ENCODE peak calls at places on chromosomes 13 and 19, in four cellular contexts. Q is IMR-90, C is mammary epithelial cell, S is astrocyte. B is an unnamed sample.

GRCh38 chr19:49347835-49348234 is 12.6 kb downstream of the CD37 start:
- DNase-seq in Q (peak; percentile 82), C (peak; percentile 67), S (peak; percentile 57), B (peak; percentile 72)

GRCh38 chr19:17125052-17125727 is 49.6 kb downstream of the MYO9B start:
- DNase-seq in Q (peak; percentile 34), C (no peak), S (peak; percentile 37), B (no peak)

GRCh38 chr13:101529419-101529818 is 76.9 kb downstream of the ITGBL1 start:
- DNase-seq in Q (peak; percentile 90), C (peak; percentile 81), S (peak; percentile 91), B (no peak)

GRCh38 chr13:77511552-77511951 is 24.0 kb upstream of the SCEL start:
- DNase-seq in Q (no peak), C (no peak), S (peak; percentile 47), B (no peak)

GRCh38 chr13:36919833-36920611 is at the start of gene SMAD9:
- DNase-seq in Q (peak; percentile 67), C (peak; percentile 30), S (peak; percentile 41), B (peak; percentile 91)

GRCh38 chr19:46601318-46602224 is at the start of gene CALM3:
- DNase-seq in Q (no peak), C (no peak), S (no peak), B (peak; percentile 39)

GRCh38 chr13:104586010-104586746 is 1520.0 kb upstream of the SLC10A2 start:
- DNase-seq in Q (peak; percentile 87), C (no peak), S (peak; percentile 83), B (no peak)

GRCh38 chr19:28296506-28296905 is 916.4 kb downstream of the UQCRFS1 start:
- DNase-seq in Q (no peak), C (peak; percentile 33), S (peak; percentile 56), B (no peak)

GRCh38 chr19:43719918-43720317 is 4.0 kb downstream of the IRGC start:
- DNase-seq in Q (no peak), C (no peak), S (no peak), B (no peak)

GRCh38 chr13:89746554-89746953 is 1600.9 kb upstream of the MIR17HG start:
- DNase-seq in Q (no peak), C (no peak), S (no peak), B (peak; percentile 51)

GRCh38 chr19:15112385-15112784 is 5.2 kb downstream of the SYDE1 start:
- DNase-seq in Q (no peak), C (peak; percentile 47), S (no peak), B (no peak)

GRCh38 chr13:62697702-62698101 is 1282.1 kb upstream of the PCDH20 start:
- DNase-seq in Q (no peak), C (no peak), S (no peak), B (no peak)

GRCh38 chr19:17576758-17577532 is 21.5 kb downstream of the COLGALT1 start:
- DNase-seq in Q (no peak), C (peak; percentile 5), S (no peak), B (peak; percentile 98)

GRCh38 chr19:47256688-47257410 is 524 bp downstream of the CCDC9 start:
- DNase-seq in Q (peak; percentile 98), C (peak; percentile 97), S (peak; percentile 90), B (peak; percentile 100)

GRCh38 chr13:35817642-35818576 is 313.3 kb downstream of the DCLK1 start:
- DNase-seq in Q (no peak), C (no peak), S (no peak), B (no peak)

GRCh38 chr13:26500618-26501320 is 56.7 kb upstream of the WASF3 start:
- DNase-seq in Q (no peak), C (no peak), S (no peak), B (no peak)

GRCh38 chr13:25415196-25415595 is 43.4 kb downstream of the ATP8A2 start:
- DNase-seq in Q (no peak), C (no peak), S (no peak), B (no peak)
- H2AFZ ChIP-seq in Q (no peak overlapping the region), C (no peak overlapping the region), S (no peak overlapping the region), B (no peak overlapping the region)

GRCh38 chr13:79406597-79406908 is 498 bp upstream of the RBM26 start:
- DNase-seq in Q (no peak), C (no peak), S (no peak), B (no peak)

GRCh38 chr13:79405501-79405830 is 589 bp downstream of the RBM26 start:
- DNase-seq in Q (no peak), C (peak; percentile 33), S (no peak), B (no peak)

GRCh38 chr13:79405831-79406596 is at the start of gene RBM26:
- DNase-seq in Q (peak; percentile 94), C (peak; percentile 91), S (peak; percentile 82), B (peak; percentile 95)

GRCh38 chr13:79409828-79410227 is 3.8 kb upstream of the RBM26 start:
- DNase-seq in Q (no peak), C (no peak), S (no peak), B (no peak)

DNA sequence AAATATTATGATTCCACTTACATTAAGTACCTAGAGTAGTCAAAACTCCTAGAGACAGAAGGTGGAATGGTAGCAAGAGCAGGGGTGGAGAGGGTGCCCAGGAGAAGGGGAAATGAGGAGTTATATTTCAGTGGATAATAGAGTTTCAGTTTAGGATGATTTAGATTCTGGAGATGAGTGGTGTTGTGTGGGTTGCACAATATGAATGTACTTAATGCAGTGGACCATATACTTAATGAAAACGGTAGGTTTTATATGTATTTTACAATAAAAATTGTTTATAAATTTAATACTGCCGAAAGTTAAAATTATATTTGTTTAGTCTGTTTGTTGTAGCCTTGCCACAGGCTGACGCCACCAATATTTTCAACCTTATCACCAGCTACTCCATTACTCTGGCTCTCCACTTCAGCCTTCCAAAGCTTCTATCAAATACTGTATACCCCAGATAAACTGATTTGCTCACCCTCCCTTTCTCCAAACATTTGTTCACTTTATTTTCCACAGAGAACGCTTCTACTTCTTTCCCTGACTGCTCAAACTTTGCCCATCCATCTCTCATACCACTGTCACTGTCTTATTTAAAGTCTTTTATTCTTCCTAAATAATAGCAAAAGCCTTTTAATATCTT is 1.4 kb upstream of the RBM26 start:
- DNase-seq in Q (no peak), C (no peak), S (no peak), B (no peak)
- H2AFZ ChIP-seq in Q (no peak overlapping the region), C (no peak overlapping the region), S (no peak overlapping the region), B (no peak overlapping the region)

DNA sequence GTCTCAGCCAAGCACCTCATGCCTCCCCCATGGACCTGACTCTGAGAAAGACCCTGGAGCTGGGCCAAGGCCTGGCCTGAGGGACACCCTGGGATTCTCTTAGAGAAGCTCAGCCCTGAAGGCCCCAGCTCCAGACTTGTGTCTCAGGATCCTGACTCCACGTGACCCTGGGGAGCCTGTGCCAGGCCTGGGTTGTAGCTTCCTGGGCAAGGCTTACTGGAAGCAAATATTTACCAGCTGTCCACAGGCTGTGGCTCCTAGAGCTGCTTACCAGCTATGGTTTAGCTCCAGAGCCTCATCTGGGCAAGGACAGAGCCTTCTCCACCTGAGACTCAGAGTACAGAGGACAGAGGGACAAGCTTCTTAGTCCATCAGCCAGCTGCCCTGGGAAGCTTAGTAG is 61.0 kb upstream of the CEACAM8 start:
- DNase-seq in Q (no peak), C (no peak), S (no peak), B (no peak)
- H2AFZ ChIP-seq in Q (no peak overlapping the region), C (no peak overlapping the region), S (no peak overlapping the region), B (no peak overlapping the region)

GRCh38 chr13:32824671-32825070 is 191.6 kb upstream of the KL start:
- DNase-seq in Q (peak; percentile 95), C (peak; percentile 29), S (peak; percentile 92), B (peak; percentile 16)
- H2AFZ ChIP-seq in Q (no peak overlapping the region), C (no peak overlapping the region), S (peak overlapping the region; percentile 40), B (no peak overlapping the region)

GRCh38 chr19:1265611-1266115 is 3.5 kb upstream of the CIRBP start:
- DNase-seq in Q (peak; percentile 80), C (peak; percentile 67), S (peak; percentile 62), B (no peak)

GRCh38 chr19:1268392-1269064 is 604 bp upstream of the CIRBP start:
- DNase-seq in Q (no peak), C (no peak), S (no peak), B (no peak)

GRCh38 chr19:1267441-1268391 is 1.4 kb upstream of the CIRBP start:
- DNase-seq in Q (peak; percentile 60), C (no peak), S (no peak), B (peak; percentile 58)

GRCh38 chr19:1266116-1266817 is 2.9 kb upstream of the CIRBP start:
- DNase-seq in Q (peak; percentile 78), C (peak; percentile 87), S (peak; percentile 58), B (peak; percentile 95)

DNA sequence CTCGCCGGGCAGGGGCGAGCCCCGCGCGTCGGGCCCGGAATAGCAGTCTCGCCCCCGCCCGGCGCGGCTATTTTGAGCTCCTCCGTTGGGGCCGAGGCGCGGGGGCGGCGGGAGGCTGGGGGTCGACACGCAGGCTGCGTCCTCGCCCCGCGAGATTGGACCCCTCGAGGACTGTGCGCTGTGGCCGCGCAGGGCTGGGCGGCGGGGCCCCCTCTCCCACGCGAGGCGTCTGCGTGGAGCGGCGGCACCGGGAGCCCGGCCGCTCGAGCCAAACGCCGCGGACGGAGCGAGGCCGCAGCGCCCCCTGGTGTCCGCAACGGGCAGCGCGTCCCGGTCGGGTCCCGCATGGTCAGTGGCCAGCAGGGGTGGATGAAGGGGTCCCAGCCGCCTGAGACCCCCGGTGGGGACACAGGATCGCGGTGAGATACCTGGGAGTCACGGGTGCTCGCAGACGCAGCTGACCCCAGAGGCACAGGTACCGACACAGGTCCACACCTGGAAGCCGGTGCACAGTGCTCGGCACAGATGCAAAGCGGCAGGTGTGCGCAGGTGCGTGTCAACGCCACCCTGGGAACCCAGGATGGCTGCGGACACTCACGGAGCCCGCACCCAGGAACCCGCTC is 2.2 kb upstream of the CIRBP start:
- DNase-seq in Q (no peak), C (no peak), S (no peak), B (peak; percentile 79)
- H2AFZ ChIP-seq in Q (peak overlapping the region; percentile 90), C (peak overlapping the region; percentile 48), S (peak overlapping the region; percentile 31), B (peak overlapping the region; percentile 23)

GRCh38 chr13:48842316-48842715 is 133.4 kb upstream of the FNDC3A start:
- DNase-seq in Q (no peak), C (no peak), S (no peak), B (no peak)
- H2AFZ ChIP-seq in Q (no peak overlapping the region), C (no peak overlapping the region), S (no peak overlapping the region), B (no peak overlapping the region)

GRCh38 chr13:24737042-24737441 is 26.9 kb upstream of the RNF17 start:
- DNase-seq in Q (no peak), C (no peak), S (no peak), B (peak; percentile 45)

GRCh38 chr13:24738366-24738847 is 25.6 kb upstream of the RNF17 start:
- DNase-seq in Q (no peak), C (no peak), S (no peak), B (no peak)

GRCh38 chr13:24740014-24740890 is 23.7 kb upstream of the RNF17 start:
- DNase-seq in Q (no peak), C (no peak), S (no peak), B (no peak)

GRCh38 chr13:24734951-24735350 is 29.0 kb upstream of the RNF17 start:
- DNase-seq in Q (no peak), C (no peak), S (no peak), B (no peak)
- H2AFZ ChIP-seq in Q (no peak overlapping the region), C (no peak overlapping the region), S (no peak overlapping the region), B (no peak overlapping the region)

B was measured in neural progenitor cell.